ENCODE peak calls at places on chromosomes 1 and 21, in five cellular contexts. X is mesenchymal stem cell, O is neuronal stem cell, U is H1, L is trophoblast cell. Q is an unnamed sample.

GRCh38 chr1:43549921-43550597 is 19.4 kb downstream of the PTPRF start:
- DNase-seq in U (peak; percentile 88), X (no peak), O (peak; percentile 56), L (peak; percentile 95), Q (peak; percentile 99)

GRCh38 chr1:14716474-14716873 is 118.0 kb downstream of the KAZN start:
- DNase-seq in L (no peak), X (no peak), O (no peak), U (no peak), Q (no peak)

GRCh38 chr1:201377611-201378092 is at the start of gene TNNT2:
- DNase-seq in X (peak; percentile 15), L (no peak), U (no peak), O (no peak), Q (no peak)

GRCh38 chr1:12697406-12697805 is 18.5 kb upstream of the AADACL3 start:
- DNase-seq in O (no peak), X (no peak), L (no peak), U (no peak), Q (no peak)

GRCh38 chr1:161261859-161262225 is 3.3 kb downstream of the PCP4L1 start:
- DNase-seq in L (no peak), O (no peak), X (no peak), U (no peak), Q (no peak)

GRCh38 chr1:147545133-147545532 is 3.8 kb downstream of the BCL9 start:
- DNase-seq in O (no peak), U (peak; percentile 52), L (no peak), X (no peak), Q (peak; percentile 66)

GRCh38 chr1:53195913-53196484 is 625 bp upstream of the CPT2 start:
- DNase-seq in X (no peak), O (no peak), L (no peak), U (no peak), Q (no peak)

GRCh38 chr1:160646711-160647328 is at the start of gene SLAMF1:
- DNase-seq in U (no peak), L (peak; percentile 17), X (peak; percentile 78), O (no peak), Q (no peak)

GRCh38 chr1:155062702-155063411 is 683 bp upstream of the EFNA4 start:
- DNase-seq in X (peak; percentile 69), O (peak; percentile 73), L (peak; percentile 32), U (peak; percentile 99), Q (peak; percentile 87)

GRCh38 chr1:158417586-158417985 is 8.5 kb downstream of the OR10K2 start:
- DNase-seq in U (no peak), O (no peak), L (no peak), X (no peak), Q (no peak)

GRCh38 chr1:30942326-30942978 is 33.9 kb upstream of the SDC3 start:
- DNase-seq in U (no peak), L (no peak), X (no peak), O (no peak), Q (no peak)

GRCh38 chr1:203860396-203860951 is 925 bp upstream of the SNRPE start:
- DNase-seq in L (no peak), U (peak; percentile 54), O (no peak), X (no peak), Q (peak; percentile 34)
- H2BK12ac ChIP-seq in L (peak overlapping the region; percentile 29), U (peak overlapping the region; percentile 4), O (no peak overlapping the region), X (no peak overlapping the region), Q (no peak overlapping the region)

DNA sequence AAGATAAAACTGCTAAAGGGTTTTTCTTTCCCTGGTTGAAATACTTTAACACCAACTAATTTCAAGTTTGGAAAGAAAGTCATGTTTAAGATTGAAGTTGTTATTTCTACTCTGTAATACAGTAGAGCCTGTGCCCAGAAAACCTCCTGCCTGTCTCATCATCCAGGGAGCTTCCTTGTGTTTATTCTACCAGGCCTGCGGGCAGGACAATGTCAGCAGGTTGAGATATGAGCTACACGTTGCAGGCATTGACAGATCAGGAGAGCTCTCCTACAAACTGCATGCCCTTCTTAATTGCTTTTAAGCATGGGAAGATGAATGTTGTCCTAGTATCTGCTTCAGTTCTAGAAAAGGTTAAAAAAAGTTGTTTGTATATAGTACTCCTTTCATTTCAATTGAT is 43.1 kb upstream of the CTBS start:
- DNase-seq in X (no peak), U (no peak), O (no peak), L (no peak), Q (no peak)
- H2BK12ac ChIP-seq in X (no peak overlapping the region), U (no peak overlapping the region), O (no peak overlapping the region), L (no peak overlapping the region), Q (no peak overlapping the region)

GRCh38 chr21:20970691-20971090 is 27.5 kb upstream of the NCAM2 start:
- DNase-seq in L (no peak), X (no peak), O (no peak), U (no peak), Q (no peak)

GRCh38 chr21:20968391-20968790 is 29.8 kb upstream of the NCAM2 start:
- DNase-seq in X (no peak), L (no peak), U (no peak), O (no peak), Q (no peak)

DNA sequence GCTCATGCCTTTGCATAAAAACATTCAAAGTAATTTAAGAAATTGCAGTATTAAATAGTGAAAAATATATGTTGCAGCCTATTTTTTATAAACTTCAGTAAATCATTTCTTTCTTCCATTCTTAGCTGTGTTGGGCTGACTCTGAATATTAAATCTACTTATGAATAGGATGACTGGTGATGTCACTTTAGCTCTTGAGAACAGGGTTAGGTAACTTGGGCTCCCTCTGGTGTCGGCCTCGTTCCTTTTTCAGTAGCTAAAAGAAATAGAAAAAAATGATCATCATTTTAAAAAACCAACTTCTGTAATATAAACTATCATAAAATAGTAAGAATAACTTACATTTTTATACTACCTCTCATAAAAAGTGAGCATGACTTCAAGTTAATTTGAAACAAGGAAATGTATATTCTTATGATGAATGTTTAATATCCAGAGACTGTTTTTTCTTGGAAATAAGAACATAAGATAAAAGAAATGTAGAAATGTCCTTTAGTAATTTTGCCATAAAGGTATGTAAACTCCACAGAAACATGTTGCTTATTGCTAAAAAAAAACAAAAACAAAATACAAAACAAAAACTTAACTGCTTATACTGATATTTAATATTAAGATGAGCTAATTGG is 26.8 kb upstream of the NCAM2 start:
- DNase-seq in X (peak; percentile 46), O (peak; percentile 23), L (peak; percentile 22), U (no peak), Q (peak; percentile 35)
- H2BK12ac ChIP-seq in X (no peak overlapping the region), O (no peak overlapping the region), L (no peak overlapping the region), U (no peak overlapping the region), Q (no peak overlapping the region)

GRCh38 chr1:156367386-156368156 is 1.4 kb upstream of the RHBG start:
- DNase-seq in L (no peak), O (no peak), X (no peak), U (no peak), Q (no peak)

GRCh38 chr1:156371553-156372264 is 2.7 kb downstream of the RHBG start:
- DNase-seq in O (no peak), L (no peak), U (no peak), X (peak; percentile 62), Q (no peak)

GRCh38 chr1:156368157-156368658 is 803 bp upstream of the RHBG start:
- DNase-seq in L (no peak), O (no peak), X (peak; percentile 31), U (no peak), Q (no peak)

GRCh38 chr1:156366832-156367231 is 2.2 kb upstream of the RHBG start:
- DNase-seq in L (no peak), X (no peak), U (no peak), O (no peak), Q (no peak)

GRCh38 chr1:156368889-156369684 is at the start of gene RHBG:
- DNase-seq in L (no peak), U (peak; percentile 88), O (no peak), X (peak; percentile 40), Q (peak; percentile 84)
- H2BK12ac ChIP-seq in L (peak within 1 kb of the TSS; percentile 93), U (peak within 1 kb of the TSS; percentile 63), O (no peak within 1 kb of the TSS), X (peak within 1 kb of the TSS; percentile 11), Q (no peak within 1 kb of the TSS)

GRCh38 chr21:31946236-31946635 is 73.4 kb downstream of the HUNK start:
- DNase-seq in U (no peak), X (peak; percentile 3), O (no peak), L (no peak), Q (no peak)

GRCh38 chr21:31948681-31949080 is 75.9 kb downstream of the HUNK start:
- DNase-seq in L (no peak), X (peak; percentile 15), U (no peak), O (no peak), Q (no peak)

GRCh38 chr21:31945116-31945515 is 72.3 kb downstream of the HUNK start:
- DNase-seq in U (no peak), L (no peak), X (no peak), O (no peak), Q (no peak)

GRCh38 chr21:31943586-31943985 is 70.8 kb downstream of the HUNK start:
- DNase-seq in L (no peak), X (no peak), O (no peak), U (no peak), Q (no peak)

GRCh38 chr21:31945576-31945975 is 72.8 kb downstream of the HUNK start:
- DNase-seq in L (no peak), O (no peak), X (peak; percentile 82), U (no peak), Q (no peak)
- H2BK12ac ChIP-seq in L (no peak overlapping the region), O (no peak overlapping the region), X (no peak overlapping the region), U (no peak overlapping the region), Q (no peak overlapping the region)

GRCh38 chr1:242870944-242871343 is 346.4 kb upstream of the PLD5 start:
- DNase-seq in U (no peak), L (no peak), O (no peak), X (no peak), Q (no peak)

GRCh38 chr1:242871631-242872030 is 347.1 kb upstream of the PLD5 start:
- DNase-seq in O (no peak), U (no peak), L (no peak), X (no peak), Q (no peak)

GRCh38 chr1:242872521-242872920 is 348.0 kb upstream of the PLD5 start:
- DNase-seq in L (no peak), U (no peak), O (no peak), X (no peak), Q (no peak)

GRCh38 chr1:242876021-242876420 is 351.5 kb upstream of the PLD5 start:
- DNase-seq in L (no peak), O (no peak), X (no peak), U (no peak), Q (no peak)

GRCh38 chr1:242873661-242874060 is 349.2 kb upstream of the PLD5 start:
- DNase-seq in X (no peak), U (no peak), O (no peak), L (no peak), Q (no peak)
- H2BK12ac ChIP-seq in X (no peak overlapping the region), U (no peak overlapping the region), O (no peak overlapping the region), L (no peak overlapping the region), Q (no peak overlapping the region)